ENCODE peak calls at places on chromosome 5, in nine cellular contexts. G is fibroblast of lung, A is Peyer's patch, Q is stomach, S is SJSA1, C is GM23248, T is tibial nerve, W is thyroid gland, B is right lobe of liver. Z is an unnamed sample.

GRCh38 chr5:40390286-40391253 is 289.1 kb upstream of the PTGER4 start:
- DNase-seq in G (no peak), A (no peak), Q (no peak), S (no peak), C (no peak), T (no peak), W (no peak), B (no peak), Z (no peak)

GRCh38 chr5:135458921-135459331 is 6.8 kb upstream of the TIFAB start:
- DNase-seq in G (peak; percentile 67), A (peak; percentile 57), Q (peak; percentile 93), S (peak; percentile 72), C (peak; percentile 41), T (no peak), W (peak; percentile 54), B (peak; percentile 46), Z (no peak)

GRCh38 chr5:17808566-17808965 is 174.3 kb downstream of the TAF11L14 start:
- DNase-seq in G (no peak), A (no peak), Q (no peak), S (no peak), C (no peak), T (no peak), W (no peak), B (no peak), Z (no peak)

GRCh38 chr5:149442563-149443182 is 63.6 kb upstream of the IL17B start:
- DNase-seq in G (peak; percentile 70), A (peak; percentile 90), Q (peak; percentile 90), S (peak; percentile 88), C (peak; percentile 84), T (peak; percentile 76), W (peak; percentile 76), B (peak; percentile 83), Z (no peak)

GRCh38 chr5:125480901-125481300 is 734.5 kb upstream of the ZNF608 start:
- DNase-seq in G (no peak), A (no peak), Q (no peak), S (no peak), C (no peak), T (no peak), W (no peak), B (no peak), Z (no peak)

GRCh38 chr5:156402387-156402921 is 75.5 kb downstream of the SGCD start:
- DNase-seq in G (no peak), A (peak; percentile 85), Q (no peak), S (no peak), C (no peak), T (no peak), W (peak; percentile 8), B (no peak), Z (no peak)

GRCh38 chr5:91383956-91384300 is 811 bp upstream of the ARRDC3 start:
- DNase-seq in G (no peak), A (peak; percentile 61), Q (no peak), S (no peak), C (peak; percentile 51), T (peak; percentile 33), W (peak; percentile 40), B (no peak), Z (no peak)

GRCh38 chr5:103923616-103924168 is 361.1 kb upstream of the NUDT12 start:
- DNase-seq in G (no peak), A (no peak), Q (no peak), S (no peak), C (no peak), T (no peak), W (no peak), B (no peak), Z (no peak)

GRCh38 chr5:14686517-14686916 is 22.0 kb downstream of the OTULIN start:
- DNase-seq in G (no peak), A (no peak), Q (no peak), S (no peak), C (no peak), T (no peak), W (no peak), B (no peak), Z (no peak)

GRCh38 chr5:3377831-3378230 is 217.8 kb upstream of the IRX1 start:
- DNase-seq in G (no peak), A (no peak), Q (peak; percentile 18), S (no peak), C (no peak), T (no peak), W (no peak), B (no peak), Z (no peak)

GRCh38 chr5:87541033-87541432 is 128.3 kb upstream of the CCNH start:
- DNase-seq in G (peak; percentile 14), A (peak; percentile 56), Q (no peak), S (peak; percentile 43), C (peak; percentile 76), T (peak; percentile 77), W (peak; percentile 56), B (peak; percentile 76), Z (no peak)

GRCh38 chr5:140075371-140075770 is 32.3 kb upstream of the NRG2 start:
- DNase-seq in G (peak; percentile 23), A (no peak), Q (no peak), S (no peak), C (peak; percentile 49), T (no peak), W (peak; percentile 10), B (no peak), Z (no peak)

GRCh38 chr5:103573411-103573810 is 10.8 kb upstream of the NUDT12 start:
- DNase-seq in G (no peak), A (no peak), Q (no peak), S (no peak), C (no peak), T (no peak), W (no peak), B (no peak), Z (no peak)

GRCh38 chr5:137706841-137707240 is 29.0 kb downstream of the KLHL3 start:
- DNase-seq in G (no peak), A (no peak), Q (no peak), S (no peak), C (peak; percentile 38), T (no peak), W (no peak), B (no peak), Z (no peak)

DNA sequence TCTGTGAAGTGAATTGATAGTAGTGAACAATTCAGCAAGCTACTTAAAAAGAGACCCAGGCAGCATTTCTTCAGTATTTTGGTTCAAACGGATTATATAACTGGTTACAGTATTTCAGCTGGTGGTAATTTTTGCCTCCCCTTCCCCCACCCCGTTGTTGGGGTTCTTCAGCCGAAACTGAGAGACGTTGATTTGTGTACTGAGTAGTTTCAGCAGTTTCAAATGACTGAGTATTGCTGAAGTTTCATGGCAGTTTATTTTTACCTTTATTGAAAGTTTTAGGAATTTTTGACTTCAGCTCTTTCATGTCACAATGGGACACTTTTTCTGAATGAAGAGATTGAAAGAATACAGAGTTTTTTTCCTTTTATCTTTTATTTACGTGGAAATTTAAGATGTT is 1.7 kb downstream of the GPBP1 start:
- DNase-seq in G (no peak), A (no peak), Q (no peak), S (no peak), C (peak; percentile 29), T (no peak), W (peak; percentile 55), B (no peak), Z (no peak)
- H3K4me1 ChIP-seq in G (peaks cover 6% of the 10 kb centered on the region), A (peaks cover 7% of the 10 kb centered on the region), Q (peaks cover 42% of the 10 kb centered on the region), S (peaks cover 27% of the 10 kb centered on the region), C (peaks cover 42% of the 10 kb centered on the region), T (peaks cover 36% of the 10 kb centered on the region), W (peaks cover 34% of the 10 kb centered on the region), B (no peaks in the 10 kb centered on the region), Z (peaks cover 57% of the 10 kb centered on the region)

GRCh38 chr5:181054138-181054537 is 14.1 kb downstream of the BTNL9 start:
- DNase-seq in G (no peak), A (no peak), Q (no peak), S (no peak), C (no peak), T (no peak), W (no peak), B (no peak), Z (no peak)
- H3K4me3 ChIP-seq in G (no peak overlapping the region), A (no peak overlapping the region), Q (peak overlapping the region; percentile 66), S (no peak overlapping the region), C (no peak overlapping the region), T (no peak overlapping the region), W (no peak overlapping the region), B (no peak overlapping the region), Z (peak overlapping the region; percentile 63)

GRCh38 chr5:157513182-157513581 is 53.2 kb downstream of the NIPAL4 start:
- DNase-seq in G (no peak), A (no peak), Q (peak; percentile 77), S (no peak), C (no peak), T (no peak), W (peak; percentile 24), B (peak; percentile 78), Z (no peak)
- H3K27ac ChIP-seq in G (no peak overlapping the region), A (no peak overlapping the region), Q (no peak overlapping the region), S (peak overlapping the region; percentile 89), C (no peak overlapping the region), T (no peak overlapping the region), W (no peak overlapping the region), B (peak overlapping the region; percentile 86), Z (peak overlapping the region; percentile 89)

GRCh38 chr5:142981886-142982820 is 212.0 kb downstream of the ARHGAP26 start:
- DNase-seq in G (peak; percentile 74), A (peak; percentile 89), Q (peak; percentile 89), S (peak; percentile 81), C (peak; percentile 84), T (peak; percentile 70), W (peak; percentile 89), B (peak; percentile 91), Z (no peak)
- H3K4me1 ChIP-seq in G (peaks cover 19% of the 10 kb centered on the region), A (peaks cover 11% of the 10 kb centered on the region), Q (peaks cover 23% of the 10 kb centered on the region), S (peaks cover 77% of the 10 kb centered on the region), C (peaks cover 42% of the 10 kb centered on the region), T (peaks cover 22% of the 10 kb centered on the region), W (peaks cover 23% of the 10 kb centered on the region), B (no peaks in the 10 kb centered on the region), Z (peaks cover 39% of the 10 kb centered on the region)

GRCh38 chr5:83447533-83447932 is 24.0 kb upstream of the VCAN start:
- DNase-seq in G (no peak), A (no peak), Q (no peak), S (no peak), C (no peak), T (no peak), W (no peak), B (no peak), Z (no peak)

GRCh38 chr5:83446253-83446947 is 25.1 kb upstream of the VCAN start:
- DNase-seq in G (no peak), A (no peak), Q (no peak), S (no peak), C (no peak), T (no peak), W (no peak), B (no peak), Z (no peak)

GRCh38 chr5:83443539-83443938 is 28.0 kb upstream of the VCAN start:
- DNase-seq in G (peak; percentile 52), A (no peak), Q (no peak), S (no peak), C (no peak), T (no peak), W (no peak), B (no peak), Z (no peak)

GRCh38 chr5:83441752-83442151 is 29.8 kb upstream of the VCAN start:
- DNase-seq in G (no peak), A (no peak), Q (no peak), S (no peak), C (no peak), T (no peak), W (no peak), B (no peak), Z (no peak)

DNA sequence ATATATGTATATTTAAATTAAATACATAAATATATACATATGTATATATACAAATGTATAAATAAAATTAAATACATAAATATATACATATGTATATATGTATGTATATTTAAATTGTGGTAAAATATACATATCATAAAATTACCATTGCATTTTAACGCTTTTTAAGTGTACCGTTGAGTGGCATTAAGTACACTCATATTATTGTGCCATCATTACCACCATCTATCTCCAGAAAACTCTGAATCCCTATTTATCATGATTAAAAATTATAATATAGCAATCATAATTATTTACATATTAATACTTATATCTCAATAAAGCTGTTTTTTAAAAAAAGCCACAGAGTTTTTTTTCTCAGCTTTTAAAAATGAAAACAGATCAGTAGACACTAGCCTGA is 27.1 kb upstream of the VCAN start:
- DNase-seq in G (no peak), A (no peak), Q (no peak), S (no peak), C (no peak), T (no peak), W (no peak), B (no peak), Z (no peak)
- H3K4me3 ChIP-seq in G (no peak overlapping the region), A (no peak overlapping the region), Q (no peak overlapping the region), S (no peak overlapping the region), C (no peak overlapping the region), T (no peak overlapping the region), W (no peak overlapping the region), B (no peak overlapping the region), Z (no peak overlapping the region)

Z was measured in esophagus muscularis mucosa.